ENCODE peak calls at places on chromosomes 2 and 18, in eight cellular contexts. Y is K562, K is EL, P is GM20000, O is SHP77, D is fibroblast of pulmonary artery, B is prostate gland, U is PC-9. C is an unnamed sample.

GRCh38 chr2:133421516-133422324 is 146.5 kb downstream of the NCKAP5 start:
- DNase-seq in D (peak; percentile 3), U (no peak), O (peak; percentile 82), B (no peak), P (peak; percentile 15), Y (no peak), K (no peak), C (no peak)

GRCh38 chr2:36562245-36562644 is 35.7 kb downstream of the FEZ2 start:
- DNase-seq in O (no peak), Y (no peak), B (no peak), K (peak; percentile 83), P (no peak), U (no peak), D (peak; percentile 77), C (no peak)

GRCh38 chr18:37294951-37295350 is 270.6 kb downstream of the CELF4 start:
- DNase-seq in O (no peak), D (peak; percentile 23), U (no peak), Y (peak; percentile 77), B (no peak), P (no peak), K (peak; percentile 20), C (no peak)

GRCh38 chr2:237546040-237546875 is 20.1 kb upstream of the PRLH start:
- DNase-seq in U (no peak), P (no peak), D (no peak), Y (no peak), K (no peak), B (no peak), O (no peak), C (no peak)

GRCh38 chr2:167212054-167212648 is 323.9 kb downstream of the XIRP2 start:
- DNase-seq in O (peak; percentile 15), B (no peak), Y (peak; percentile 27), P (peak; percentile 23), K (peak; percentile 58), D (peak; percentile 75), U (peak; percentile 1), C (no peak)

GRCh38 chr2:190342601-190343000 is 788 bp upstream of the INPP1 start:
- DNase-seq in Y (no peak), B (no peak), P (no peak), D (no peak), O (no peak), K (no peak), U (no peak), C (no peak)

GRCh38 chr18:79765491-79766245 is 32.1 kb upstream of the KCNG2 start:
- DNase-seq in B (no peak), K (peak; percentile 29), P (no peak), U (no peak), D (no peak), O (no peak), Y (no peak), C (peak; percentile 18)

GRCh38 chr18:52216104-52216503 is 123.9 kb upstream of the DCC start:
- DNase-seq in B (no peak), D (no peak), Y (no peak), O (no peak), K (no peak), P (no peak), U (no peak), C (no peak)

GRCh38 chr18:10488022-10488421 is 33.6 kb downstream of the APCDD1 start:
- DNase-seq in Y (no peak), B (no peak), D (no peak), K (no peak), P (no peak), U (no peak), O (no peak), C (no peak)

GRCh38 chr2:30105556-30105955 is 41.3 kb upstream of the YPEL5 start:
- DNase-seq in D (no peak), Y (no peak), K (peak; percentile 56), P (no peak), U (no peak), B (no peak), O (no peak), C (no peak)

GRCh38 chr18:32612651-32613050 is 142.0 kb upstream of the GAREM1 start:
- DNase-seq in O (peak; percentile 77), K (no peak), Y (no peak), D (no peak), B (peak; percentile 84), U (no peak), P (no peak), C (no peak)

GRCh38 chr18:40437517-40437916 is 1517.5 kb upstream of the PIK3C3 start:
- DNase-seq in O (no peak), D (peak; percentile 13), K (no peak), B (no peak), U (no peak), Y (no peak), P (no peak), C (no peak)

GRCh38 chr2:219969508-219969907 is 342.1 kb downstream of the SLC4A3 start:
- DNase-seq in D (peak; percentile 1), Y (no peak), O (no peak), P (no peak), K (peak; percentile 87), U (no peak), B (no peak), C (no peak)

GRCh38 chr2:226431301-226431955 is 368.2 kb downstream of the IRS1 start:
- DNase-seq in K (peak; percentile 91), B (no peak), Y (no peak), O (no peak), U (no peak), D (peak; percentile 71), P (no peak), C (no peak)

GRCh38 chr2:216117566-216117965 is 8.4 kb downstream of the XRCC5 start:
- DNase-seq in U (no peak), K (peak; percentile 51), D (peak; percentile 23), Y (no peak), O (no peak), P (no peak), B (no peak), C (no peak)

GRCh38 chr18:23645561-23645960 is 17.1 kb downstream of the ANKRD29 start:
- DNase-seq in O (no peak), Y (no peak), K (no peak), P (no peak), B (no peak), D (no peak), U (no peak), C (no peak)

GRCh38 chr2:195364015-195364965 is 292.7 kb upstream of the SLC39A10 start:
- DNase-seq in K (peak; percentile 65), O (no peak), B (no peak), P (no peak), Y (no peak), U (no peak), D (peak; percentile 63), C (no peak)

GRCh38 chr2:98730851-98731708 is at the start of gene MGAT4A:
- DNase-seq in D (peak; percentile 27), U (peak; percentile 75), K (peak; percentile 21), O (peak; percentile 19), Y (peak; percentile 92), B (peak; percentile 58), P (peak; percentile 92), C (peak; percentile 84)

GRCh38 chr18:56869189-56869777 is 218.1 kb downstream of the WDR7 start:
- DNase-seq in K (peak; percentile 56), Y (peak; percentile 5), B (no peak), D (peak; percentile 80), O (peak; percentile 49), U (no peak), P (peak; percentile 12), C (no peak)

C was measured in pancreas.